ENCODE peak calls at places on chromosomes 5 and 9, in ten cellular contexts. J, R, S, Q, T, G, P, I, K and E are unnamed samples.

GRCh38 chr5:136729901-136730355 is 364.6 kb upstream of the TRPC7 start:
- DNase-seq in G (no peak), T (peak; percentile 46), S (no peak), R (peak; percentile 82), Q (peak; percentile 67), K (no peak), P (peak; percentile 44), I (no peak), J (no peak), E (peak; percentile 80)

GRCh38 chr5:121692163-121692562 is 159.5 kb upstream of the FTMT start:
- DNase-seq in J (no peak), Q (no peak), P (no peak), K (no peak), G (no peak), T (no peak), S (no peak), I (no peak), R (no peak), E (no peak)

GRCh38 chr9:4987996-4988421 is 2.9 kb downstream of the JAK2 start:
- DNase-seq in S (peak; percentile 88), Q (peak; percentile 68), K (peak; percentile 49), J (peak; percentile 62), I (peak; percentile 61), T (no peak), R (peak; percentile 38), P (peak; percentile 83), G (peak; percentile 55), E (peak; percentile 81)

GRCh38 chr9:121748727-121749546 is 97.5 kb downstream of the DAB2IP start:
- DNase-seq in T (no peak), G (no peak), R (no peak), K (no peak), I (no peak), J (peak; percentile 75), S (no peak), Q (no peak), P (no peak), E (peak; percentile 46)

GRCh38 chr9:101486693-101487442 is 46.8 kb upstream of the RNF20 start:
- DNase-seq in Q (peak; percentile 56), J (peak; percentile 36), I (peak; percentile 16), K (peak; percentile 72), T (peak; percentile 82), S (peak; percentile 87), R (peak; percentile 67), P (peak; percentile 74), G (no peak), E (peak; percentile 52)

GRCh38 chr5:103424453-103425205 is 138.0 kb downstream of the NUDT12 start:
- DNase-seq in R (no peak), I (no peak), P (no peak), G (no peak), K (no peak), J (no peak), S (no peak), Q (peak; percentile 96), T (no peak), E (peak; percentile 83)

GRCh38 chr5:147874910-147875367 is 3.6 kb upstream of the SCGB3A2 start:
- DNase-seq in J (no peak), R (no peak), S (peak; percentile 67), K (no peak), T (no peak), G (no peak), Q (no peak), P (no peak), I (no peak), E (no peak)

GRCh38 chr5:52684056-52684455 is 103.7 kb upstream of the ITGA1 start:
- DNase-seq in P (no peak), J (no peak), T (no peak), I (no peak), Q (no peak), K (no peak), G (no peak), S (no peak), R (no peak), E (no peak)

GRCh38 chr5:38258319-38259061 is at the start of gene EGFLAM:
- DNase-seq in G (no peak), R (peak; percentile 2), I (no peak), J (peak; percentile 52), T (peak; percentile 17), Q (peak; percentile 7), K (peak; percentile 87), S (peak; percentile 84), P (peak; percentile 8), E (no peak)